ENCODE peak calls at places on chromosome X, in five cellular contexts. J is cardiac fibroblast, O is colonic mucosa, A is K562, Y is psoas muscle. L is an unnamed sample.
A peak's percentile ranks its signal among the peaks of the same experiment; 100 is the strongest.

GRCh38 chrX:8201896-8202331 is 30.8 kb upstream of the VCX2 start:
- DNase-seq in J (no peak), O (no peak), A (no peak), Y (peak; percentile 14), L (no peak)

GRCh38 chrX:153441981-153442380 is 3.9 kb downstream of the TREX2 start:
- DNase-seq in J (no peak), O (no peak), A (no peak), Y (no peak), L (no peak)

GRCh38 chrX:11111038-11111851 is at the start of gene HCCS:
- DNase-seq in J (peak; percentile 86), O (peak; percentile 85), A (peak; percentile 88), Y (peak; percentile 83), L (peak; percentile 33)

GRCh38 chrX:5068550-5068949 is 1160.1 kb downstream of the NLGN4X start:
- DNase-seq in J (peak; percentile 27), O (no peak), A (no peak), Y (no peak), L (no peak)

GRCh38 chrX:110210417-110211139 is 107.3 kb downstream of the AMMECR1 start:
- DNase-seq in J (peak; percentile 87), O (no peak), A (peak; percentile 11), Y (no peak), L (no peak)

GRCh38 chrX:150566734-150567182 is 1.7 kb upstream of the MTM1 start:
- DNase-seq in J (no peak), O (no peak), A (no peak), Y (no peak), L (peak; percentile 68)

GRCh38 chrX:54807524-54808108 is at the start of gene MAGED2:
- DNase-seq in J (peak; percentile 35), O (peak; percentile 37), A (peak; percentile 15), Y (peak; percentile 37), L (no peak)

GRCh38 chrX:71911023-71911730 is 532 bp downstream of the NHSL2 start:
- DNase-seq in J (no peak), O (no peak), A (no peak), Y (peak; percentile 21), L (no peak)

GRCh38 chrX:11366998-11367595 is 73.9 kb downstream of the AMELX start:
- DNase-seq in J (no peak), O (no peak), A (no peak), Y (no peak), L (no peak)

GRCh38 chrX:70477734-70478075 is 33.1 kb downstream of the DLG3 start:
- DNase-seq in J (peak; percentile 7), O (no peak), A (no peak), Y (no peak), L (no peak)

GRCh38 chrX:16838202-16839066 is 31.7 kb downstream of the RBBP7 start:
- DNase-seq in J (peak; percentile 83), O (no peak), A (no peak), Y (peak; percentile 26), L (no peak)

GRCh38 chrX:132615396-132616131 is 126.7 kb upstream of the MBNL3 start:
- DNase-seq in J (peak; percentile 51), O (peak; percentile 53), A (peak; percentile 28), Y (no peak), L (no peak)

GRCh38 chrX:140817943-140818342 is 108.4 kb downstream of the LINC00632 start:
- DNase-seq in J (peak; percentile 42), O (no peak), A (no peak), Y (no peak), L (no peak)

GRCh38 chrX:65985922-65986588 is 53.8 kb downstream of the VSIG4 start:
- DNase-seq in J (peak; percentile 70), O (peak; percentile 48), A (peak; percentile 59), Y (no peak), L (peak; percentile 18)

GRCh38 chrX:31540313-31540712 is 468.5 kb upstream of the FTHL17 start:
- DNase-seq in J (peak; percentile 2), O (no peak), A (no peak), Y (no peak), L (no peak)

GRCh38 chrX:10903518-10903917 is 207.6 kb upstream of the HCCS start:
- DNase-seq in J (no peak), O (no peak), A (no peak), Y (no peak), L (no peak)

GRCh38 chrX:119186763-119187162 is 49.3 kb upstream of the PGRMC1 start:
- DNase-seq in J (no peak), O (no peak), A (no peak), Y (no peak), L (no peak)

GRCh38 chrX:46326161-46326560 is 219.1 kb downstream of the ZNF674 start:
- DNase-seq in J (peak; percentile 50), O (no peak), A (no peak), Y (no peak), L (no peak)

GRCh38 chrX:39152106-39152649 is 350.9 kb downstream of the MID1IP1 start:
- DNase-seq in J (peak; percentile 11), O (peak; percentile 54), A (peak; percentile 71), Y (no peak), L (no peak)

GRCh38 chrX:107360788-107361360 is 88.6 kb upstream of the FRMPD3 start:
- DNase-seq in J (no peak), O (no peak), A (no peak), Y (no peak), L (no peak)

GRCh38 chrX:143664302-143664701 is 28.4 kb upstream of the SLITRK4 start:
- DNase-seq in J (peak; percentile 20), O (no peak), A (peak; percentile 5), Y (no peak), L (no peak)

GRCh38 chrX:9221714-9222113 is 187.8 kb upstream of the FAM9B start:
- DNase-seq in J (no peak), O (no peak), A (no peak), Y (no peak), L (no peak)

GRCh38 chrX:66014560-66014959 is 25.3 kb downstream of the VSIG4 start:
- DNase-seq in J (no peak), O (no peak), A (no peak), Y (no peak), L (no peak)

GRCh38 chrX:154325541-154325940 is 29.9 kb downstream of the TKTL1 start:
- DNase-seq in J (peak; percentile 16), O (no peak), A (no peak), Y (no peak), L (no peak)

GRCh38 chrX:107826286-107827136 is 845 bp downstream of the MID2 start:
- DNase-seq in J (peak; percentile 52), O (peak; percentile 25), A (no peak), Y (peak; percentile 47), L (no peak)

GRCh38 chrX:17706676-17707075 is 30.6 kb upstream of the SCML1 start:
- DNase-seq in J (peak; percentile 73), O (no peak), A (no peak), Y (no peak), L (no peak)

GRCh38 chrX:10636337-10636736 is 16.0 kb upstream of the MID1 start:
- DNase-seq in J (peak; percentile 79), O (peak; percentile 25), A (peak; percentile 6), Y (no peak), L (no peak)

GRCh38 chrX:153924149-153924861 is 1.8 kb downstream of the ARHGAP4 start:
- DNase-seq in J (peak; percentile 37), O (no peak), A (no peak), Y (no peak), L (no peak)

GRCh38 chrX:38233891-38234807 is 13.5 kb upstream of the SRPX start:
- DNase-seq in J (peak; percentile 85), O (no peak), A (no peak), Y (no peak), L (no peak)

GRCh38 chrX:14581081-14581480 is 51.7 kb downstream of the GLRA2 start:
- DNase-seq in J (no peak), O (no peak), A (no peak), Y (no peak), L (no peak)

GRCh38 chrX:10310502-10310901 is 153.7 kb downstream of the CLCN4 start:
- DNase-seq in J (no peak), O (no peak), A (no peak), Y (no peak), L (no peak)

GRCh38 chrX:68997461-68997860 is 167.8 kb downstream of the PJA1 start:
- DNase-seq in J (no peak), O (no peak), A (no peak), Y (no peak), L (no peak)

GRCh38 chrX:68999351-68999750 is 165.9 kb downstream of the PJA1 start:
- DNase-seq in J (peak; percentile 65), O (no peak), A (no peak), Y (no peak), L (no peak)

GRCh38 chrX:68995780-68996551 is 167.1 kb downstream of the EFNB1 start:
- DNase-seq in J (peak; percentile 62), O (peak; percentile 78), A (no peak), Y (peak; percentile 31), L (no peak)

GRCh38 chrX:68998716-68999115 is 166.5 kb downstream of the PJA1 start:
- DNase-seq in J (no peak), O (no peak), A (no peak), Y (no peak), L (no peak)

GRCh38 chrX:68997911-68998310 is 167.3 kb downstream of the PJA1 start:
- DNase-seq in J (peak; percentile 72), O (peak; percentile 52), A (no peak), Y (peak; percentile 32), L (no peak)
- H3K4me3 ChIP-seq in J (no peak overlapping the region), O (no peak overlapping the region), A (no peak overlapping the region), Y (no peak overlapping the region), L (no peak overlapping the region)

GRCh38 chrX:77900688-77901087 is 1.4 kb downstream of the COX7B start:
- DNase-seq in J (peak; percentile 35), O (no peak), A (no peak), Y (no peak), L (no peak)

GRCh38 chrX:77892887-77893286 is 2.3 kb downstream of the MAGT1 start:
- DNase-seq in J (no peak), O (no peak), A (no peak), Y (no peak), L (no peak)

GRCh38 chrX:77899081-77899828 is at the start of gene COX7B:
- DNase-seq in J (peak; percentile 98), O (peak; percentile 75), A (peak; percentile 52), Y (no peak), L (peak; percentile 72)

GRCh38 chrX:77893713-77894112 is 1.5 kb downstream of the MAGT1 start:
- DNase-seq in J (no peak), O (no peak), A (no peak), Y (no peak), L (no peak)

GRCh38 chrX:77894921-77895886 is at the start of gene MAGT1:
- DNase-seq in J (peak; percentile 97), O (peak; percentile 91), A (peak; percentile 81), Y (peak; percentile 89), L (peak; percentile 71)
- H3K4me3 ChIP-seq in J (peak within 1 kb of the TSS; percentile 79), O (peak within 1 kb of the TSS; percentile 42), A (peak within 1 kb of the TSS; percentile 63), Y (peak within 1 kb of the TSS; percentile 78), L (peak within 1 kb of the TSS; percentile 86)

GRCh38 chrX:25019707-25020390 is 4.1 kb upstream of the ARX start:
- DNase-seq in J (no peak), O (no peak), A (no peak), Y (no peak), L (no peak)
- H3K4me3 ChIP-seq in J (no peak overlapping the region), O (no peak overlapping the region), A (no peak overlapping the region), Y (peak overlapping the region; percentile 42), L (no peak overlapping the region)

DNA sequence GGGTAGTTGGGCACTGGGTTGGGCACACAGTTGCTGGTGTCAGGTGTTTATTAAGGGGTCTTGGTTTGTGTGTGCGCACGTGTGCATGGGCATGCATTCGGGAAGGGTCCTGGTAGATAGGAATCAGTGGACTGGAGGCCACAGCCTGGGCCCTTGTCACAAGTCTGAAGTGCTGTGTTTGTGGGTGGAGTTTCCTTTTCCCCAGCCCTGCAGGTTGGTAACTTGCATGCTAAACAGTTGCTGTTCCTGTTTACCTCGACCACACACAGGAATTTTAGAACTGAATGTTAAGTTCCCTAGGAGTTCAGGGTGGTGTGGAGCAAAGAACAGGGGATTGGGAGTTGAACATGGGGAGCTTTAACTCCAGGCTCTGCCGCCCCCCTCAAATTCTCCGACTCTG is 48.8 kb downstream of the STARD8 start:
- DNase-seq in J (no peak), O (no peak), A (no peak), Y (no peak), L (no peak)
- H3K4me3 ChIP-seq in J (no peak overlapping the region), O (no peak overlapping the region), A (peak overlapping the region; percentile 62), Y (peak overlapping the region; percentile 85), L (no peak overlapping the region)